ENCODE peak calls at places on chromosomes 5 and 9, in ten cellular contexts. T is A549, H is K562, M is sigmoid colon, Q is transverse colon, W is SK-N-SH, G is suprapubic skin, E is stomach, A is H1, D is ovary. R is an unnamed sample.
A peak's percentile ranks its signal among the peaks of the same experiment; 100 is the strongest.

GRCh38 chr5:72818866-72819534 is 2.5 kb downstream of the TNPO1 start:
- DNase-seq in T (peak; percentile 78), H (peak; percentile 48), M (peak; percentile 78), Q (peak; percentile 74), W (peak; percentile 67), G (peak; percentile 67), E (peak; percentile 69), A (peak; percentile 69), D (peak; percentile 23), R (peak; percentile 37)

GRCh38 chr9:98611319-98611718 is 97.4 kb downstream of the GABBR2 start:
- DNase-seq in T (no peak), H (no peak), M (no peak), Q (no peak), W (no peak), G (no peak), E (no peak), A (no peak), D (no peak), R (no peak)

GRCh38 chr9:126989847-126990821 is 75.6 kb downstream of the RALGPS1 start:
- DNase-seq in T (no peak), H (no peak), M (peak; percentile 95), Q (peak; percentile 53), W (no peak), G (no peak), E (no peak), A (no peak), D (peak; percentile 75), R (peak; percentile 84)

GRCh38 chr9:36029202-36029601 is 7.5 kb upstream of the RECK start:
- DNase-seq in T (no peak), H (no peak), M (no peak), Q (no peak), W (no peak), G (no peak), E (no peak), A (no peak), D (no peak), R (no peak)

GRCh38 chr5:7629559-7629958 is 221.4 kb downstream of the CFAP90 start:
- DNase-seq in T (no peak), H (no peak), M (no peak), Q (no peak), W (no peak), G (no peak), E (no peak), A (no peak), D (no peak), R (no peak)

GRCh38 chr5:66828551-66829421 is 232.6 kb downstream of the MAST4 start:
- DNase-seq in T (no peak), H (no peak), M (peak; percentile 80), Q (peak; percentile 65), W (peak; percentile 39), G (peak; percentile 72), E (peak; percentile 64), A (peak; percentile 57), D (peak; percentile 54), R (peak; percentile 47)

GRCh38 chr5:158435161-158435616 is 576.2 kb upstream of the CLINT1 start:
- DNase-seq in T (no peak), H (no peak), M (no peak), Q (no peak), W (no peak), G (no peak), E (no peak), A (no peak), D (no peak), R (no peak)

GRCh38 chr9:114385412-114386181 is 2.2 kb downstream of the AKNA start:
- DNase-seq in T (peak; percentile 24), H (no peak), M (peak; percentile 89), Q (peak; percentile 89), W (no peak), G (peak; percentile 89), E (peak; percentile 77), A (no peak), D (peak; percentile 54), R (peak; percentile 70)

GRCh38 chr9:123364241-123364824 is 8.3 kb downstream of the CRB2 start:
- DNase-seq in T (no peak), H (no peak), M (no peak), Q (no peak), W (no peak), G (no peak), E (no peak), A (no peak), D (peak; percentile 75), R (no peak)

GRCh38 chr9:93525476-93525875 is 50.9 kb upstream of the PHF2 start:
- DNase-seq in T (no peak), H (peak; percentile 47), M (no peak), Q (no peak), W (no peak), G (no peak), E (no peak), A (no peak), D (no peak), R (no peak)
- TF ChIP-seq EP300 in T (no peak), H (no peak), M (no peak), Q (no peak), W (no peak), G (no peak), E (no peak), A (no peak), D (no peak), R (no peak)

DNA sequence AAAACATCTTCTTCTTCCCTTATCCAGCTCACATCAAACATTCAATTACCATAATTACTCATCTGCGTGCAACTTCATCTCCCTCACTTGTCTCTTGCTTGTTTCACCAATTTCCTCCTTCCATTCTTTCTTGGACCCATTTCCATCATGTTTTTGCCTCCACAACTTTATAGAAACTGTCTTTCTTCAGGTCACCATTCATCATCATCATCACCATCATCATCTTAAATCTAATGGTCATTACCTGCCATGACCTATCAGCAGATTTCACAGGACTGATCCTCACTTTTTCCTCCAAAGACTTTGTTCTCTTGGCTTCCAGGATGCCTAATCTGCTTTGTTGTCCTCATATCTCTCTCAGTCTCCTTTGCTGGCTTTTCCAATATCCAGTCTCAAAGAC is 495.6 kb downstream of the DNAH5 start:
- DNase-seq in T (no peak), H (no peak), M (no peak), Q (no peak), W (no peak), G (no peak), E (no peak), A (no peak), D (no peak), R (no peak)
- H3K27ac ChIP-seq in T (no peak overlapping the region), H (no peak overlapping the region), M (no peak overlapping the region), Q (no peak overlapping the region), W (no peak overlapping the region), G (no peak overlapping the region), E (no peak overlapping the region), A (no peak overlapping the region), D (no peak overlapping the region), R (no peak overlapping the region)

GRCh38 chr9:3887121-3887797 is 361.5 kb upstream of the RFX3 start:
- DNase-seq in T (no peak), H (no peak), M (no peak), Q (no peak), W (no peak), G (no peak), E (no peak), A (no peak), D (no peak), R (no peak)
- TF ChIP-seq EP300 in T (no peak), H (no peak), M (no peak), Q (no peak), W (no peak), G (no peak), E (no peak), A (no peak), D (no peak), R (no peak)

GRCh38 chr9:131258698-131259431 is 17.4 kb downstream of the FAM78A start:
- DNase-seq in T (no peak), H (no peak), M (no peak), Q (no peak), W (no peak), G (no peak), E (no peak), A (no peak), D (no peak), R (no peak)

GRCh38 chr9:131260751-131261452 is 15.4 kb downstream of the FAM78A start:
- DNase-seq in T (no peak), H (peak; percentile 35), M (no peak), Q (no peak), W (no peak), G (no peak), E (no peak), A (no peak), D (no peak), R (no peak)

GRCh38 chr9:131258186-131258585 is 18.1 kb downstream of the FAM78A start:
- DNase-seq in T (no peak), H (peak; percentile 49), M (no peak), Q (no peak), W (no peak), G (no peak), E (no peak), A (no peak), D (no peak), R (no peak)

GRCh38 chr9:131259916-131260597 is 16.3 kb downstream of the FAM78A start:
- DNase-seq in T (no peak), H (peak; percentile 44), M (no peak), Q (no peak), W (no peak), G (no peak), E (no peak), A (no peak), D (no peak), R (no peak)

DNA sequence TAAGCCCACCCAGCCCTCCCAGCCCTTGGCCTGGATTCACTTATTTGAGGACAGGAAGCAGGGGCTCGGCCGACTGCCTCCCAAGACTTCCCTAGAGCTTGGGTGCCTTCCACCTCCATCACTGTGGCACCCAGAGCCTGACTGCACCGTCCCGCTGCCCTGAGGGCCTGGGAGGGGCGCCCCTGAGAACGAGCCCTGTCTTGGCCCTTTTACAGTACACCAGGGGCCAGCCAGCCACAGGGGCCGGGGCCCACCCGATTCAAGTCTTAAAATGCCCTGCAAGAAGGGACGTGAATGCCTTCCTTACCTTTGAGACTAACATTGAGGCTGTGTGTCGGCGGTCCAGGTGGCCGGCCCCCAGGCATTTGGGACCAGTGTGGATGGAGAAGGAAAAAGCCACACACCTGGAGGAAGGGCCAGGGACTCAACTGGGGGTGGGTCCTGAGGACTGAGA is 16.9 kb downstream of the FAM78A start:
- DNase-seq in T (no peak), H (peak; percentile 48), M (no peak), Q (no peak), W (no peak), G (no peak), E (no peak), A (no peak), D (no peak), R (no peak)
- H3K27ac ChIP-seq in T (no peak overlapping the region), H (no peak overlapping the region), M (no peak overlapping the region), Q (no peak overlapping the region), W (no peak overlapping the region), G (no peak overlapping the region), E (no peak overlapping the region), A (no peak overlapping the region), D (no peak overlapping the region), R (no peak overlapping the region)

R was measured in tibial nerve.